ENCODE peak calls at places on chromosomes 2 and 18, in four cellular contexts. B is K562, N is HCT116, M is GM23338. Y is an unnamed sample.

GRCh38 chr18:55998071-55998522 is 410.1 kb upstream of the TCF4 start:
- DNase-seq in B (no peak), N (no peak), M (peak; percentile 48), Y (no peak)

GRCh38 chr2:30208453-30208852 is 22.9 kb upstream of the LBH start:
- DNase-seq in B (peak; percentile 53), N (peak; percentile 47), M (peak; percentile 92), Y (peak; percentile 84)

GRCh38 chr2:128187032-128187654 is 96.1 kb downstream of the UGGT1 start:
- DNase-seq in B (no peak), N (no peak), M (no peak), Y (peak; percentile 33)

GRCh38 chr2:38106420-38107182 is 30.6 kb upstream of the CYP1B1 start:
- DNase-seq in B (no peak), N (no peak), M (peak; percentile 45), Y (peak; percentile 36)

GRCh38 chr2:176189666-176190641 is 1.5 kb downstream of the HOXD1 start:
- DNase-seq in B (no peak), N (no peak), M (peak; percentile 29), Y (no peak)

GRCh38 chr18:31241900-31242409 is 76.0 kb upstream of the DSG1 start:
- DNase-seq in B (peak; percentile 36), N (peak; percentile 99), M (peak; percentile 80), Y (peak; percentile 88)

GRCh38 chr18:70288171-70288850 is 534 bp upstream of the SOCS6 start:
- DNase-seq in B (peak; percentile 34), N (no peak), M (peak; percentile 71), Y (no peak)

GRCh38 chr18:21740724-21741510 is at the start of gene MIB1:
- DNase-seq in B (peak; percentile 63), N (peak; percentile 89), M (no peak), Y (no peak)

GRCh38 chr18:7520200-7520780 is 46.8 kb upstream of the PTPRM start:
- DNase-seq in B (no peak), N (no peak), M (no peak), Y (no peak)

GRCh38 chr2:230738391-230738811 is 25.8 kb downstream of the CAB39 start:
- DNase-seq in B (no peak), N (no peak), M (no peak), Y (no peak)

GRCh38 chr2:43158259-43158880 is 68.0 kb downstream of the ZFP36L2 start:
- DNase-seq in B (no peak), N (peak; percentile 19), M (no peak), Y (peak; percentile 88)

GRCh38 chr2:199662245-199662644 is 188.7 kb downstream of the FTCDNL1 start:
- DNase-seq in B (no peak), N (no peak), M (peak; percentile 21), Y (no peak)

GRCh38 chr18:48133675-48134251 is 203.3 kb upstream of the SMAD2 start:
- DNase-seq in B (no peak), N (no peak), M (no peak), Y (no peak)

GRCh38 chr2:182650704-182651103 is 65.4 kb upstream of the DNAJC10 start:
- DNase-seq in B (peak; percentile 22), N (peak; percentile 40), M (peak; percentile 73), Y (peak; percentile 53)

GRCh38 chr2:238235331-238235732 is 4.5 kb downstream of the HES6 start:
- DNase-seq in B (no peak), N (no peak), M (no peak), Y (no peak)

GRCh38 chr2:132664096-132664495 is 5.9 kb downstream of the LYPD1 start:
- DNase-seq in B (no peak), N (no peak), M (no peak), Y (no peak)

GRCh38 chr18:24369420-24369819 is 28.2 kb downstream of the OSBPL1A start:
- DNase-seq in B (no peak), N (no peak), M (no peak), Y (no peak)

GRCh38 chr2:229454934-229455631 is 184.0 kb upstream of the PID1 start:
- DNase-seq in B (no peak), N (no peak), M (no peak), Y (peak; percentile 50)

GRCh38 chr2:174666786-174667369 is 69.3 kb upstream of the WIPF1 start:
- DNase-seq in B (no peak), N (no peak), M (no peak), Y (no peak)

GRCh38 chr2:153477641-153478288 is 797 bp downstream of the RPRM start:
- DNase-seq in B (no peak), N (no peak), M (peak; percentile 62), Y (no peak)

GRCh38 chr2:226578879-226579278 is 220.7 kb downstream of the IRS1 start:
- DNase-seq in B (no peak), N (no peak), M (no peak), Y (peak; percentile 43)

GRCh38 chr2:27162151-27163121 is 13.6 kb downstream of the TCF23 start:
- DNase-seq in B (no peak), N (no peak), M (no peak), Y (no peak)

GRCh38 chr2:69007169-69007568 is 5.8 kb upstream of the ANTXR1 start:
- DNase-seq in B (no peak), N (no peak), M (no peak), Y (no peak)

GRCh38 chr2:158970522-158970855 is 2.0 kb downstream of the TANC1 start:
- DNase-seq in B (no peak), N (no peak), M (no peak), Y (no peak)

DNA sequence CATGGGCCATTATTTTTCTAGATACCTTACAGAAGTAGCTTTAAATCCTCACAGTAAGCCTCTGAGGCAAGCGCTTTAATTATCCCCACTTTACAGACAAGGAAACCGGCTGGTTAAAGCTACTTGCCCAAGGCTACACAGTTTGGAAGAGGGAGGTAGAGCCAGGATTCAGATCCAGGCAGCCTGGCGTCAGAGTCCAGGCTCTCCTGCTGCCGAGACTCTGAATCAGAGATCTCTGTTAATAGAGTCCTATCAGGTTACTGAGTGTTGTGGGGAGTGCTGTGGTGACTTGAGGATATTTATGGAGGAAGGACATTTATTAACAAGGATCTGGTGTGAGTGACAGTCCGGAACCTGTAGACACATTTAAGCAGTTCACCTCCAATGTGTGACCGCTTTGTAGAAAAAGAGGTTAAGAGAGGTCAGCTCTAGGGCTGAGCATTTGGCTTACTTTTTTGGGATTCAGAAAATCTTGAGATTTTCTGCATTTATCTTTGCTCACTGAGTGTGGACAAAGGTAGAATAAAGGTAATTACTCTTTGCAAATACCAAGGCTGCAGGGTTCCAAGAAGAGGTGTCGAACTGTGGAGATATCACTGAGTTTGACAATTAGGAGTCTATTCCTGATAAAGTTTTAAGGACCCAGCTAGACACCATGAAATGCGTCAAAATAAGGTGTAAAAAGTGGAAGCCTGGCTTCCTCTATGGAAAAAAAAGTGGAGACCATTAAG is 1.6 kb upstream of the CEP192 start:
- DNase-seq in B (no peak), N (no peak), M (no peak), Y (no peak)
- H3K4me3 ChIP-seq in B (peak overlapping the region; percentile 68), N (peak overlapping the region; percentile 74), M (peak overlapping the region; percentile 79), Y (no peak overlapping the region)

DNA sequence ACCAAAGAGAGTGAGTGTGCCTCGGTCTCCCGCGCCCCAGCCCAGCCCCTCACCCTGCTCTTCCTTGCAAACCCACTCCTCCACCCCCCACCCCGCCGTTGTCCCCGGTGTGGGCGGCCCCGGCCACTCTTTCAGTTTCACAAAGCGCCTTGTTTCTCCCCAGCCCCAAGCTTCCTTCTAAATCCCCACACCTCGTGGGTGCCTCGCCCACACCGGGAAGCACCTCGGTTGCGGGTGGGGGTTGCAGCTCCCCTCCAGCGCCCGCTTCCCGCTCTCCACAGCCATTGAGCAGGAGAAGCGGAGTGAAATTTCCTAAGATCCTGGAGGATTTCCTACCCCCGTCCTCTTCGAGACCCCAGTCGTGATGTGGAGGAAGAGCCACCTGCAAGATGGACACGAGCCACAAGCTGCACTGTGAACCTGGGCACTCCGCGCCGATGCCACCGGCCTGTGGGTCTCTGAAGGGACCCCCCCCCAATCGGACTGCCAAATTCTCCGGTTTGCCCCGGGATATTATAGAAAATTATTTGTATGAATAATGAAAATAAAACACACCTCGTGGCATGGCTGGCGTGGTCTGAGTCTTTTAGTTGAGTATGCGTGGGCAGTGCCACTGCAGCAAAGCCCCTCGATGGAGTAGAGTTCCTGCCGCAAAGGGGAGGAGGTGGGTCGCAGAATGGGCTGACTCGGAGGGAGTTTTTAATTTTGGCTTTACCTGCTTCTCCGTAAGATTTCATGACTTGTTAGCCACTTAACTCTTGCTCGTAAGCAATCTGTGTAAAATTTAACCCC is 848 bp downstream of the TMSB10 start:
- DNase-seq in B (peak; percentile 41), N (no peak), M (no peak), Y (peak; percentile 29)
- TF ChIP-seq REST in B (no peak), N (no peak), M (no peak), Y (no peak)

GRCh38 chr18:58728719-58729118 is 57.5 kb downstream of the MALT1 start:
- DNase-seq in B (no peak), N (no peak), M (no peak), Y (no peak)
- H3K4me2 ChIP-seq in B (no peak overlapping the region), N (no peak overlapping the region), M (no peak overlapping the region), Y (no peak overlapping the region)

GRCh38 chr2:216371756-216372702 is at the start of gene MARCHF4:
- DNase-seq in B (peak; percentile 69), N (no peak), M (peak; percentile 93), Y (peak; percentile 48)
- H3K4me3 ChIP-seq in B (no peak within 1 kb of the TSS), N (peak within 1 kb of the TSS; percentile 36), M (peak within 1 kb of the TSS; percentile 68), Y (peak within 1 kb of the TSS; percentile 64)

GRCh38 chr2:50433635-50434034 is 598.3 kb downstream of the NRXN1 start:
- DNase-seq in B (no peak), N (no peak), M (no peak), Y (no peak)

DNA sequence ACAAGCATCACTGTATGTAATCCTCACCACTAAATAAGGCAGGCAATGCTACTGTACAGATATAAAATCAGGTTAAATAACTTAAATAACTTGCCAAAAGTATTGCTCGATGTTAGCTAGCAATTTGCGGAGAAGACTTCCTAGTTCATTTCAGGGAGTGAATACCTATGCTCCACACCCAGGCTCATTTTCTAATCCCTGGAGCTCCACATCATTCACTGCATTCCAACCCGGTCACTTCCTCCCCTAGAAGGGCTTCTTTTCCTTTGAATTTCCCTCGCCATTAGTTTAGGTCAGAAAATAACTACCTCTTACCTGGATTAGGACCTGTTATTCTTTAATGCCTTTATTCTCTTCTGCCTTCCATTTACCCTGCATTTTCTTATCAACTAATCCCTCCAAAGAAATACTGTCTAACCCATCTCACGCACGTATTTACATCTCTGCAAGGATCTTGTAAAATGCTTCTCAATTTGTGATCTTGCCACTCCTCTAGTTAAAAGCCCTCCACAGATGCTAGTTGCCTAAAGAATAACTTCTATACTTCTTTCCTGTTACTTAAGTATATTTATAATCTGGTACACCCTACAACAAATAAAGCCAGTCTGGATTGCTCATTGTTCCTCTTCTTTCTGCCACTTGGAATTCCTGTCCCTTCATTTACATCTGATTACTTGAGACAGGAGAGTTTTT is 599.8 kb downstream of the NRXN1 start:
- DNase-seq in B (no peak), N (no peak), M (peak; percentile 40), Y (no peak)
- TF ChIP-seq REST in B (no peak), N (no peak), M (no peak), Y (no peak)

Y was measured in A549.